ENCODE peak calls at places on chromosomes 13 and 19, in six cellular contexts. V, J, X, A, Y and P are unnamed samples. For H3K4me1 and H3K36me3, the result is how much of the 10 kb centered on the place peaks cover.

GRCh38 chr13:99626461-99627082 is 125.3 kb downstream of the TM9SF2 start:
- DNase-seq in A (no peak), X (no peak), Y (no peak), V (no peak), J (no peak), P (no peak)

GRCh38 chr19:7869453-7869909 is 4.7 kb downstream of the PRR36 start:
- DNase-seq in Y (no peak), A (peak), X (peak), V (peak), J (peak), P (peak)

GRCh38 chr19:345320-345879 is 804 bp upstream of the MIER2 start:
- DNase-seq in J (peak), Y (no peak), A (no peak), X (no peak), V (no peak), P (no peak)

GRCh38 chr19:33297401-33298145 is 4.8 kb downstream of the CEBPA start:
- DNase-seq in V (no peak), Y (no peak), A (peak), X (no peak), J (peak), P (peak)

GRCh38 chr13:98109226-98109625 is 33.7 kb upstream of the FARP1 start:
- DNase-seq in X (no peak), Y (no peak), J (no peak), V (no peak), A (no peak), P (no peak)

GRCh38 chr19:15298847-15299567 is 33.3 kb downstream of the BRD4 start:
- DNase-seq in J (no peak), A (no peak), Y (no peak), X (no peak), V (no peak), P (no peak)

GRCh38 chr19:47268028-47268427 is 6.7 kb upstream of the INAFM1 start:
- DNase-seq in J (no peak), V (no peak), A (no peak), Y (no peak), X (no peak), P (no peak)

GRCh38 chr13:50099473-50099872 is 84.2 kb downstream of the KCNRG start:
- DNase-seq in J (no peak), Y (no peak), V (no peak), A (no peak), X (no peak), P (no peak)

GRCh38 chr13:51292000-51292550 is 47.4 kb upstream of the SERPINE3 start:
- DNase-seq in X (no peak), V (no peak), Y (no peak), J (no peak), A (no peak), P (no peak)

GRCh38 chr13:100532090-100532766 is 56.4 kb downstream of the GGACT start:
- DNase-seq in X (no peak), A (no peak), V (no peak), J (peak), Y (no peak), P (no peak)

GRCh38 chr13:59721889-59722579 is 441.7 kb downstream of the DIAPH3 start:
- DNase-seq in V (no peak), A (no peak), Y (no peak), X (no peak), J (no peak), P (no peak)

GRCh38 chr13:33633701-33634525 is 184.0 kb upstream of the RFC3 start:
- DNase-seq in V (no peak), J (no peak), X (no peak), A (no peak), Y (no peak), P (no peak)

GRCh38 chr13:28067526-28067925 is 32.9 kb downstream of the FLT3 start:
- DNase-seq in V (no peak), Y (no peak), X (no peak), J (no peak), A (no peak), P (no peak)

GRCh38 chr19:44521370-44521769 is 8.1 kb downstream of the CEACAM20 start:
- DNase-seq in V (no peak), Y (no peak), A (no peak), X (no peak), J (no peak), P (no peak)

GRCh38 chr13:93740334-93740733 is 513.7 kb downstream of the GPC6 start:
- DNase-seq in X (no peak), J (no peak), Y (no peak), V (no peak), A (no peak), P (no peak)

GRCh38 chr13:53683608-53684007 is 655.0 kb downstream of the OLFM4 start:
- DNase-seq in Y (no peak), A (no peak), X (no peak), V (no peak), J (no peak), P (no peak)

GRCh38 chr19:12655546-12655945 is 11.0 kb downstream of the MAN2B1 start:
- DNase-seq in A (no peak), V (no peak), J (no peak), X (no peak), Y (no peak), P (no peak)

GRCh38 chr19:15154002-15154612 is 46.7 kb downstream of the NOTCH3 start:
- DNase-seq in J (no peak), X (no peak), V (no peak), A (no peak), Y (no peak), P (no peak)

GRCh38 chr13:65882810-65883209 is 1347.3 kb downstream of the PCDH9 start:
- DNase-seq in Y (no peak), J (no peak), A (no peak), V (no peak), X (no peak), P (no peak)

GRCh38 chr19:45306522-45307027 is 16.1 kb downstream of the CKM start:
- DNase-seq in J (no peak), V (no peak), Y (no peak), A (no peak), X (no peak), P (no peak)

GRCh38 chr19:52638601-52639000 is 446 bp upstream of the ZNF83 start:
- DNase-seq in V (no peak), A (peak), Y (no peak), X (no peak), J (no peak), P (no peak)

GRCh38 chr19:41357746-41358145 is 4.0 kb upstream of the TGFB1 start:
- DNase-seq in X (no peak), A (no peak), Y (no peak), V (no peak), J (no peak), P (no peak)

GRCh38 chr13:98998831-98999634 is 21.2 kb upstream of the DOCK9 start:
- DNase-seq in A (no peak), X (no peak), V (no peak), Y (no peak), J (no peak), P (no peak)

GRCh38 chr19:45446295-45446694 is 21.5 kb upstream of the FOSB start:
- DNase-seq in V (no peak), X (no peak), A (no peak), J (no peak), Y (no peak), P (no peak)

GRCh38 chr19:13938361-13939027 is at the start of gene PODNL1:
- DNase-seq in A (no peak), Y (no peak), X (no peak), V (no peak), J (no peak), P (peak)

GRCh38 chr13:36872621-36873020 is 47.4 kb downstream of the SMAD9 start:
- DNase-seq in Y (no peak), A (no peak), J (no peak), V (no peak), X (no peak), P (no peak)

GRCh38 chr13:105363747-105364177 is 1171.7 kb downstream of the EFNB2 start:
- DNase-seq in V (no peak), J (no peak), X (no peak), A (no peak), Y (no peak), P (no peak)

GRCh38 chr13:71632721-71633120 is 234.3 kb downstream of the DACH1 start:
- DNase-seq in V (no peak), J (no peak), X (no peak), Y (no peak), A (no peak), P (no peak)

GRCh38 chr19:38155453-38155852 is 68.6 kb downstream of the DPF1 start:
- DNase-seq in J (no peak), V (no peak), A (no peak), X (no peak), Y (no peak), P (no peak)

GRCh38 chr19:5036733-5037681 is 68.1 kb downstream of the KDM4B start:
- DNase-seq in X (no peak), A (no peak), V (no peak), Y (no peak), J (peak), P (no peak)

GRCh38 chr13:21813110-21813509 is 142.2 kb downstream of the FGF9 start:
- DNase-seq in X (no peak), Y (no peak), A (no peak), J (no peak), V (no peak), P (no peak)

GRCh38 chr13:75345191-75345590 is 136.8 kb downstream of the TBC1D4 start:
- DNase-seq in A (no peak), J (no peak), X (no peak), Y (no peak), V (no peak), P (no peak)

GRCh38 chr13:91203430-91203829 is 144.1 kb upstream of the MIR17HG start:
- DNase-seq in J (no peak), A (no peak), Y (no peak), V (no peak), X (no peak), P (no peak)

GRCh38 chr19:1101337-1101698 is 2.5 kb upstream of the GPX4 start:
- DNase-seq in V (no peak), Y (no peak), J (no peak), X (peak), A (peak), P (no peak)

GRCh38 chr19:4844348-4845179 is 13.1 kb upstream of the TICAM1 start:
- DNase-seq in Y (no peak), V (no peak), A (peak), X (no peak), J (no peak), P (no peak)

GRCh38 chr13:113152894-113153809 is 5.3 kb upstream of the PROZ start:
- DNase-seq in J (peak), X (peak), Y (peak), V (no peak), A (peak), P (peak)

GRCh38 chr19:2271516-2272103 is 10.4 kb downstream of the PEAK3 start:
- DNase-seq in X (no peak), J (peak), Y (no peak), A (peak), V (no peak), P (no peak)

GRCh38 chr19:51293571-51294210 is 17.8 kb upstream of the IGLON5 start:
- DNase-seq in J (no peak), Y (no peak), X (no peak), A (no peak), V (no peak), P (no peak)
- H3K27ac ChIP-seq in J (no peak), Y (no peak), X (no peak), A (no peak), V (no peak), P (no peak)

GRCh38 chr13:48573213-48573612 is 40.3 kb upstream of the RCBTB2 start:
- DNase-seq in X (no peak), Y (no peak), A (no peak), J (no peak), V (no peak), P (no peak)
- H3K4me1 ChIP-seq in X (under half), Y (under half), A (under half), J (under half), V (under half), P (under half)

DNA sequence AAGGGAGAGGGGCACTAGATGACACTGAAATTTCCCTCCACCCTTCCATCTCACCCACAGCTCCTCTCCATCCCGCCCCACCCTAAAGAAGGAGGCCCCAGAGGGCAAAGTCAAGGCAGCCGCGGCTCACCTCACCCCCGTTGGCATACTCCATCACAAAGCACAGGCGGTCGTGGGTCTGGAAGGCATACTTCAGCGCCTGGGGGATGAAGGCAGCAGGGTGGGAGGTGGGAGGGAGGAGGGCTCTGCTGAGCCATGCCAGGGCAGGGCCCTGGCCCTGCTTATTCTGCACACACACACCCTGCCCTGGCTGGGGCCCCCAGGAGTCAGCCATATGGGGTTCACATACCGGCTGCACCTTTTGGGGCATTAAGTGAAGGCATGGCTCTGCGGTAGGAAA is 12.3 kb upstream of the CCNP start:
- DNase-seq in X (no peak), J (no peak), V (no peak), A (no peak), Y (no peak), P (no peak)
- H3K36me3 ChIP-seq in X (half or more), J (half or more), V (half or more), A (under half), Y (half or more), P (under half)

DNA sequence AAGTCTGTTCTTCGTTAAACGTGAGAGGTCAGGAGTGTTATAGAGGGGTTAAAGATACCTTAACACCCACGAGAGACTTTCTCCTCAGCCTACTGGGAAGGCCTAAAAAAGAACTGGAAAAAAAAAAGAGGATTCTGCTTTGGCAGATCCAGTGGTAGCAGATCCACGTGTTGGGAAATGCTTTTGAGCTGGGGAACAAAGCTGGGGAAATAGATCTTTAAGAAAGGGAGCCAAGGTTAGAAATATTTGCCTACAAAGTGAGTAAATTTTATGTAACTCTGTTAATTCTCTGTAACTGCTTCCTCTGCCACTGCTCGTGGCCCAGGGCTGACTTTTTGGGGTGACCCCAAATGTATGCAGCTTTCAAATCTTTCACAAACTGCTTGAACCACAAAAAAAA is 11.7 kb downstream of the RFX2 start:
- DNase-seq in Y (no peak), V (no peak), X (no peak), A (no peak), J (no peak), P (no peak)
- H3K27ac ChIP-seq in Y (no peak), V (no peak), X (no peak), A (peak), J (no peak), P (peak)

GRCh38 chr13:108958013-108958376 is 328.6 kb downstream of the MYO16 start:
- DNase-seq in J (no peak), A (no peak), X (no peak), Y (no peak), V (no peak), P (no peak)
- H3K4me1 ChIP-seq in J (under half), A (under half), X (under half), Y (under half), V (under half), P (under half)

DNA sequence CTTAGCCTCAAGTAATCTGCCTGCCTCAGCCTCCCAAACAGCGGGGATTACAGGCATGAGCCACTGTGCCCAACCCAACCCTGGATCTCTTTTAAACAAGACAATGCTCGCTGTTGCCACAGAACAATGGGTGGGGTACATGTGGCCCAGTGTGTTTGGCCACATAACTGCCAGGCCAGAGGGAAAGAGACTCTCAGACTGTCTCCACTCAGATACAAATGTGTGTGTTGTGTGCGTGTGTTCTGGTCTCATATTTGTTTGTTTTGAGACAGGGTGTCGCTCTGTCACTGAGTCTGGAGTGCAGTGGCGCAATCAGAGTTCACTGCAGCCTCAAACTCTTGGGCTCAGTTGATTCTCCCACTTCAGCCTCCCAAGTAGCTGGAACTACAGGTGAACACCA is 25.8 kb downstream of the LDLR start:
- DNase-seq in Y (no peak), X (no peak), A (no peak), V (no peak), J (no peak), P (no peak)
- H3K36me3 ChIP-seq in Y (half or more), X (half or more), A (under half), V (under half), J (half or more), P (under half)